ENCODE peak calls at places on chromosomes 11 and 22, in nine cellular contexts. P is astrocyte, T is PC-3, E is MM.1S, Q is colonic mucosa, K is neuronal stem cell, R is mesenchymal stem cell, W is fibroblast of lung, J is kidney. H is an unnamed sample.

GRCh38 chr11:61701298-61701993 is 21.3 kb downstream of the DAGLA start:
- DNase-seq in P (no peak), T (peak), E (no peak), Q (no peak), K (no peak), R (peak), W (no peak), J (no peak), H (peak)

GRCh38 chr11:20047006-20047405 is 113.3 kb downstream of the DBX1 start:
- DNase-seq in P (no peak), T (no peak), E (no peak), Q (no peak), K (no peak), R (no peak), W (no peak), J (no peak), H (peak)

GRCh38 chr22:46833228-46833627 is 70.8 kb downstream of the TBC1D22A start:
- DNase-seq in P (peak), T (no peak), E (no peak), Q (no peak), K (no peak), R (peak), W (peak), J (no peak), H (peak)

GRCh38 chr11:37817727-37818270 is 1219.8 kb upstream of the RAG2 start:
- DNase-seq in P (no peak), T (no peak), E (no peak), Q (no peak), K (no peak), R (peak), W (no peak), J (no peak), H (no peak)

GRCh38 chr11:46026616-46027293 is 94.5 kb downstream of the PHF21A start:
- DNase-seq in P (peak), T (no peak), E (no peak), Q (no peak), K (no peak), R (peak), W (peak), J (no peak), H (no peak)

GRCh38 chr22:36411589-36412258 is 24.0 kb upstream of the MYH9 start:
- DNase-seq in P (no peak), T (no peak), E (peak), Q (peak), K (no peak), R (no peak), W (no peak), J (no peak), H (no peak)

GRCh38 chr11:118699508-118700220 is 20.2 kb upstream of the TREH start:
- DNase-seq in P (no peak), T (no peak), E (no peak), Q (no peak), K (no peak), R (no peak), W (no peak), J (no peak), H (peak)

GRCh38 chr11:1229471-1230120 is 6.7 kb downstream of the MUC5B start:
- DNase-seq in P (no peak), T (no peak), E (no peak), Q (peak), K (no peak), R (no peak), W (no peak), J (peak), H (peak)

GRCh38 chr11:14741195-14741594 is 97.6 kb downstream of the PDE3B start:
- DNase-seq in P (no peak), T (no peak), E (no peak), Q (no peak), K (no peak), R (no peak), W (no peak), J (no peak), H (no peak)

GRCh38 chr11:94801866-94802460 is 33.8 kb downstream of the AMOTL1 start:
- DNase-seq in P (no peak), T (no peak), E (no peak), Q (no peak), K (no peak), R (no peak), W (no peak), J (no peak), H (no peak)

GRCh38 chr11:95150977-95151684 is 61.5 kb downstream of the ENDOD1 start:
- DNase-seq in P (peak), T (peak), E (peak), Q (peak), K (peak), R (peak), W (peak), J (peak), H (peak)

GRCh38 chr11:127059286-127060200 is 59.0 kb upstream of the KIRREL3 start:
- DNase-seq in P (peak), T (no peak), E (no peak), Q (no peak), K (no peak), R (no peak), W (peak), J (no peak), H (no peak)

GRCh38 chr22:32796865-32797573 is 4.5 kb upstream of the TIMP3 start:
- DNase-seq in P (peak), T (peak), E (peak), Q (peak), K (peak), R (peak), W (peak), J (peak), H (peak)

GRCh38 chr11:107769189-107769588 is 57.3 kb upstream of the SLN start:
- DNase-seq in P (peak), T (peak), E (no peak), Q (no peak), K (no peak), R (peak), W (peak), J (no peak), H (no peak)

GRCh38 chr22:24404561-24405275 is 22.7 kb upstream of the ADORA2A start:
- DNase-seq in P (no peak), T (no peak), E (no peak), Q (no peak), K (no peak), R (no peak), W (no peak), J (no peak), H (peak)

GRCh38 chr11:69298778-69299461 is 5.0 kb downstream of the MYEOV start:
- DNase-seq in P (no peak), T (peak), E (no peak), Q (no peak), K (no peak), R (peak), W (peak), J (peak), H (no peak)

GRCh38 chr11:69296890-69297224 is 2.9 kb downstream of the MYEOV start:
- DNase-seq in P (no peak), T (no peak), E (no peak), Q (no peak), K (no peak), R (no peak), W (no peak), J (no peak), H (no peak)

GRCh38 chr11:69299572-69299971 is 5.6 kb downstream of the MYEOV start:
- DNase-seq in P (no peak), T (no peak), E (no peak), Q (no peak), K (no peak), R (no peak), W (no peak), J (peak), H (no peak)

GRCh38 chr11:69297225-69297925 is 3.4 kb downstream of the MYEOV start:
- DNase-seq in P (peak), T (peak), E (peak), Q (peak), K (no peak), R (peak), W (peak), J (peak), H (no peak)

GRCh38 chr11:69297926-69298777 is 4.2 kb downstream of the MYEOV start:
- DNase-seq in P (peak), T (peak), E (peak), Q (peak), K (no peak), R (peak), W (peak), J (peak), H (no peak)
- H3K4me3 ChIP-seq in P (no peak), T (peak), E (peak), Q (no peak), K (no peak), R (peak), W (no peak), J (peak), H (no peak)

GRCh38 chr22:21860640-21861039 is 6.8 kb downstream of the MAPK1 start:
- DNase-seq in P (no peak), T (no peak), E (no peak), Q (no peak), K (no peak), R (no peak), W (no peak), J (no peak), H (no peak)
- H3K27ac ChIP-seq in P (no peak), T (no peak), E (no peak), Q (no peak), K (no peak), R (no peak), W (no peak), J (no peak), H (no peak)

GRCh38 chr11:47577460-47578041 is 1.2 kb downstream of the KBTBD4 start:
- DNase-seq in P (no peak), T (no peak), E (no peak), Q (no peak), K (no peak), R (no peak), W (no peak), J (no peak), H (no peak)
- H3K9ac ChIP-seq in P (peak), T (peak), E (no peak), Q (no peak), K (no peak), R (peak), W (no peak), J (no peak), H (peak)

DNA sequence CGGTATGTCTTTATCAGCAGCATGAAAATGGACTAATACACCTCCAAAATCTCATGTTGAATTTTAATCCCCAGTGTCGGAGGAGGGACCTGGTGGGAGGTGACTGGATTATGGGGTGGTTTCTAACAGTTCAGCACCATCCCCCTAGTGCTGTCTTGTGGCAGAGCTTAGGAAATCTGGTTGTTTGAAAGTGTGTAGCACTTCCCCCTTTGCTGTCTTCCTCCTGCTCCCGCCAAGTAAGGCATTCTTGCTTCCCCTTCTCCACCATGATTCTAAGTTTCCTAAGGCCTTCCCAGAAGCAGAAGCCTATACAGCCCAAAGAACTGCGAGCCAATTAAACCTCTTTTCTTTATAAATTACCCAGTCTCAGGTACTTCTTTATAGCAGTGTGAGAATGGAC is 4.0 kb downstream of the CD59 start:
- DNase-seq in P (no peak), T (no peak), E (no peak), Q (no peak), K (no peak), R (no peak), W (no peak), J (no peak), H (no peak)
- H3K4me3 ChIP-seq in P (no peak), T (peak), E (no peak), Q (no peak), K (no peak), R (peak), W (no peak), J (no peak), H (no peak)

DNA sequence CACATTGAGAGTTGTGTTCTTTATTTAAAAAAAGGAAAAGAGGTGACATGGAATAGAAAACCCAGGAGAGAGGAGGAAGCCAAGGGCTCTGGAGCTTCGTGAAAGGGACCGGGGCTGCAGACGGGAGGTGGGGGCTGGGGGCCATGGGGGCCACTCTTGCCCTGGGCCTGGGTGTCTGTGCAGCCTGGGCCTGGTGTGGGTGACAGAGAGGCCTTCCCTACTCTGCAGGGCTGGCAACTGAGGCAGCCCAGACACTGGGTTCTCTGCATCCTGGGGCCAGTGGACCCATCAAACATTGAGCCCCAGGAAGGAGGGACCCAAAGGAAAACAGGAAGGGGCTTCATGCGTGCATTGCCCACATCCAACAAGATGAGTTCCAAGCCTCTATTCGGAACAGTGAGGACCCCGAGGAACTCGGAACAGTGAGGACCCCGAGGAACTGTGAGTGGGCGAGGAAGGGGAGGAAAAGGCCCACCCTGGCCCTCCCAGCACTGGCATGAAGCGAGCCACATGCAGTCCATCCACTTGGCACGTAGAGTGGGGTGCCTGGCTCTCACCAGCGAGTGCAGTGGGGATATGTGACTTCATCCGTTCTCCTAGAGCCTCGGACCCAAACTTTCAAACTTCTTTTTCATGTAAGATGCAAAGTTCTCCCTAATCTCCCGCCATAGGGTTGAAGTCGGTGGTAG is 1121.6 kb downstream of the BRD1 start:
- DNase-seq in P (no peak), T (no peak), E (no peak), Q (no peak), K (no peak), R (no peak), W (no peak), J (peak), H (no peak)
- H3K27ac ChIP-seq in P (no peak), T (no peak), E (no peak), Q (no peak), K (no peak), R (no peak), W (no peak), J (no peak), H (no peak)

GRCh38 chr11:26841818-26842457 is 120.1 kb upstream of the SLC5A12 start:
- DNase-seq in P (peak), T (no peak), E (no peak), Q (no peak), K (no peak), R (peak), W (peak), J (no peak), H (no peak)
- H3K9ac ChIP-seq in P (no peak), T (no peak), E (no peak), Q (no peak), K (no peak), R (peak), W (no peak), J (no peak), H (no peak)

GRCh38 chr11:71998649-71999310 is at the start of gene IL18BP:
- DNase-seq in P (no peak), T (no peak), E (no peak), Q (no peak), K (no peak), R (no peak), W (no peak), J (peak), H (no peak)

GRCh38 chr11:71999360-71999759 is 651 bp downstream of the IL18BP start:
- DNase-seq in P (no peak), T (no peak), E (no peak), Q (no peak), K (no peak), R (peak), W (peak), J (peak), H (no peak)

GRCh38 chr11:72001255-72001654 is 2.5 kb downstream of the IL18BP start:
- DNase-seq in P (no peak), T (no peak), E (no peak), Q (no peak), K (no peak), R (no peak), W (no peak), J (peak), H (peak)

GRCh38 chr11:72000591-72000867 is 1.8 kb downstream of the IL18BP start:
- DNase-seq in P (no peak), T (no peak), E (no peak), Q (no peak), K (no peak), R (no peak), W (no peak), J (peak), H (no peak)

GRCh38 chr11:71999813-72000590 is 1.3 kb downstream of the IL18BP start:
- DNase-seq in P (no peak), T (no peak), E (no peak), Q (no peak), K (no peak), R (no peak), W (no peak), J (peak), H (no peak)
- H3K4me3 ChIP-seq in P (no peak), T (no peak), E (no peak), Q (no peak), K (no peak), R (peak), W (no peak), J (peak), H (no peak)

GRCh38 chr22:39367040-39367439 is 17.2 kb downstream of the SYNGR1 start:
- DNase-seq in P (no peak), T (no peak), E (no peak), Q (no peak), K (no peak), R (no peak), W (no peak), J (no peak), H (no peak)
- H3K27ac ChIP-seq in P (no peak), T (no peak), E (no peak), Q (no peak), K (no peak), R (no peak), W (no peak), J (no peak), H (no peak)